ENCODE peak calls at places on chromosome X, in five cellular contexts. Z is activated naive CD4-positive, alpha-beta T cell treated with anti-CD3 and anti-CD28 coated beads for 36 hours; M is effector memory CD4-positive, alpha-beta T cell; C is T-helper 9 cell; Y is EL. W is an unnamed sample.

GRCh38 chrX:129726307-129727111 is 12.3 kb upstream of the XPNPEP2 start:
- DNase-seq in Z (peak), M (no peak), Y (peak), C (peak), W (peak)

GRCh38 chrX:30521440-30522182 is 56.0 kb downstream of the TASL start:
- DNase-seq in Y (peak), M (no peak), Z (no peak), C (no peak), W (peak)

GRCh38 chrX:55326985-55327384 is 62.3 kb upstream of the PAGE3 start:
- DNase-seq in M (no peak), Y (no peak), Z (no peak), C (no peak), W (no peak)

GRCh38 chrX:66071116-66071515 is 31.2 kb upstream of the VSIG4 start:
- DNase-seq in Y (no peak), M (no peak), Z (no peak), C (no peak), W (no peak)

GRCh38 chrX:70033348-70033747 is 16.4 kb downstream of the AWAT2 start:
- DNase-seq in Z (peak), C (peak), M (no peak), Y (peak), W (no peak)

GRCh38 chrX:100872161-100872560 is 2.0 kb downstream of the NOX1 start:
- DNase-seq in C (no peak), Y (peak), M (no peak), Z (no peak), W (peak)

GRCh38 chrX:70168238-70169188 is 8.8 kb upstream of the DGAT2L6 start:
- DNase-seq in M (no peak), Z (no peak), C (no peak), Y (peak), W (peak)

GRCh38 chrX:45385767-45386166 is 185.1 kb upstream of the DIPK2B start:
- DNase-seq in Z (no peak), C (no peak), M (no peak), Y (peak), W (peak)

GRCh38 chrX:25534096-25534495 is 518.3 kb upstream of the ARX start:
- DNase-seq in Z (no peak), M (no peak), C (no peak), Y (no peak), W (peak)

GRCh38 chrX:154751121-154751668 is 318 bp upstream of the GAB3 start:
- DNase-seq in M (peak), Z (no peak), C (no peak), Y (no peak), W (no peak)

GRCh38 chrX:108168961-108169740 is 77.6 kb downstream of the ATG4A start:
- DNase-seq in Z (no peak), M (no peak), C (no peak), Y (no peak), W (no peak)

GRCh38 chrX:123665197-123665596 is 67.7 kb downstream of the THOC2 start:
- DNase-seq in C (no peak), Z (no peak), M (no peak), Y (no peak), W (peak)

GRCh38 chrX:71082253-71082652 is 13.4 kb upstream of the FOXO4 start:
- DNase-seq in Z (no peak), C (no peak), M (no peak), Y (no peak), W (no peak)

GRCh38 chrX:66020578-66021406 is 19.1 kb downstream of the VSIG4 start:
- DNase-seq in M (no peak), Y (no peak), C (no peak), Z (no peak), W (no peak)

GRCh38 chrX:17521871-17522693 is 147.1 kb downstream of the NHS start:
- DNase-seq in Z (no peak), Y (peak), M (no peak), C (no peak), W (peak)

W was measured in astrocyte.